ENCODE peak calls at places on chromosomes 13 and 19, in six cellular contexts. A, W, L, E, H and Q are unnamed samples.

GRCh38 chr13:99366075-99366987 is 59.1 kb upstream of the GPR183 start:
- DNase-seq in E (no peak), L (peak), A (no peak), H (no peak), W (no peak), Q (no peak)

GRCh38 chr19:50042363-50043024 is 16.7 kb downstream of the ZNF473 start:
- DNase-seq in W (no peak), H (no peak), L (no peak), A (no peak), E (no peak), Q (no peak)

GRCh38 chr19:41617941-41618730 is 8.7 kb downstream of the CEACAM4 start:
- DNase-seq in L (no peak), W (no peak), H (no peak), E (no peak), A (no peak), Q (no peak)

GRCh38 chr19:49691243-49692101 is 556 bp downstream of the CPT1C start:
- DNase-seq in L (no peak), H (peak), E (no peak), W (peak), A (no peak), Q (no peak)

GRCh38 chr19:48342841-48343540 is 17.6 kb downstream of the EMP3 start:
- DNase-seq in E (peak), A (no peak), W (no peak), L (no peak), H (peak), Q (no peak)

GRCh38 chr13:112933649-112934048 is 35.4 kb upstream of the MCF2L start:
- DNase-seq in L (no peak), W (no peak), E (no peak), A (no peak), H (no peak), Q (no peak)

GRCh38 chr19:11164278-11164677 is 8.7 kb upstream of the SPC24 start:
- DNase-seq in E (no peak), A (no peak), L (no peak), W (no peak), H (no peak), Q (no peak)

GRCh38 chr13:76723551-76724232 is 162.5 kb downstream of the KCTD12 start:
- DNase-seq in W (peak), E (no peak), H (peak), A (no peak), L (peak), Q (no peak)

GRCh38 chr13:65461590-65461989 is 1768.5 kb downstream of the PCDH9 start:
- DNase-seq in A (no peak), E (no peak), H (peak), W (no peak), L (no peak), Q (no peak)

GRCh38 chr13:113963376-113963775 is 10.5 kb downstream of the C13orf46 start:
- DNase-seq in E (no peak), W (no peak), A (no peak), H (no peak), L (no peak), Q (no peak)

GRCh38 chr19:7534531-7534980 is 961 bp upstream of the PNPLA6 start:
- DNase-seq in W (peak), A (peak), L (no peak), E (peak), H (peak), Q (peak)

GRCh38 chr13:76016799-76017198 is 380.7 kb downstream of the LMO7 start:
- DNase-seq in E (no peak), H (peak), L (peak), A (no peak), W (peak), Q (no peak)

GRCh38 chr19:39834287-39834841 is 402 bp upstream of the DYRK1B start:
- DNase-seq in H (no peak), A (no peak), W (no peak), E (no peak), L (no peak), Q (no peak)

GRCh38 chr19:18807861-18808331 is 16.8 kb upstream of the COMP start:
- DNase-seq in L (no peak), A (no peak), W (no peak), E (no peak), H (no peak), Q (no peak)

GRCh38 chr19:12272980-12273901 is 21.4 kb downstream of the ZNF44 start:
- DNase-seq in H (peak), W (no peak), L (no peak), A (no peak), E (no peak), Q (no peak)

GRCh38 chr19:38011426-38011825 is 104.4 kb downstream of the SIPA1L3 start:
- DNase-seq in E (no peak), A (no peak), H (no peak), L (no peak), W (no peak), Q (no peak)

GRCh38 chr19:33171916-33172359 is 22.2 kb upstream of the LRP3 start:
- DNase-seq in H (peak), A (no peak), W (no peak), L (no peak), E (no peak), Q (no peak)

GRCh38 chr13:51919531-51919930 is 57.8 kb downstream of the CCDC70 start:
- DNase-seq in A (no peak), L (no peak), W (no peak), H (no peak), E (no peak), Q (no peak)

GRCh38 chr13:57740719-57741118 is 109.2 kb downstream of the PCDH17 start:
- DNase-seq in L (no peak), W (no peak), E (no peak), H (peak), A (no peak), Q (no peak)

GRCh38 chr13:24351423-24351822 is 42.0 kb downstream of the C1QTNF9 start:
- DNase-seq in H (no peak), E (no peak), A (no peak), L (no peak), W (no peak), Q (no peak)

GRCh38 chr19:18514800-18515682 is 6.8 kb downstream of the ELL start:
- DNase-seq in A (no peak), L (no peak), W (no peak), E (no peak), H (peak), Q (peak)

GRCh38 chr13:106650690-106651205 is 82.8 kb upstream of the ARGLU1 start:
- DNase-seq in E (no peak), W (no peak), L (no peak), A (no peak), H (no peak), Q (no peak)

GRCh38 chr13:108621421-108621820 is 8.0 kb upstream of the MYO16 start:
- DNase-seq in W (no peak), H (no peak), A (no peak), E (no peak), L (no peak), Q (no peak)

GRCh38 chr13:60837806-60838205 is 440.8 kb downstream of the TDRD3 start:
- DNase-seq in W (no peak), A (no peak), L (no peak), E (no peak), H (peak), Q (no peak)

GRCh38 chr13:112131081-112131739 is 64.3 kb downstream of the SOX1 start:
- DNase-seq in A (no peak), H (no peak), E (no peak), W (no peak), L (no peak), Q (no peak)

GRCh38 chr19:2274937-2275535 is 6.9 kb downstream of the PEAK3 start:
- DNase-seq in L (peak), A (no peak), E (peak), H (peak), W (peak), Q (no peak)

GRCh38 chr13:79647518-79647917 is 166.6 kb downstream of the NDFIP2 start:
- DNase-seq in H (peak), E (no peak), W (no peak), L (no peak), A (no peak), Q (no peak)

GRCh38 chr19:2952953-2953481 is 8.2 kb upstream of the ZNF77 start:
- DNase-seq in E (no peak), L (no peak), W (no peak), H (no peak), A (no peak), Q (no peak)

GRCh38 chr13:34867590-34867989 is 74.5 kb upstream of the NBEA start:
- DNase-seq in L (no peak), W (no peak), H (peak), A (no peak), E (no peak), Q (no peak)

GRCh38 chr13:45078003-45078402 is 42.3 kb upstream of the GTF2F2 start:
- DNase-seq in H (no peak), A (no peak), W (no peak), E (no peak), L (no peak), Q (no peak)

GRCh38 chr19:39680593-39680992 is 23.7 kb upstream of the LGALS14 start:
- DNase-seq in A (no peak), W (no peak), E (no peak), H (no peak), L (no peak), Q (no peak)

GRCh38 chr13:24027494-24027893 is 130.2 kb upstream of the C1QTNF9B start:
- DNase-seq in W (no peak), E (no peak), H (no peak), L (no peak), A (no peak), Q (no peak)